ENCODE peak calls at places on chromosomes 1 and 21, in six cellular contexts. J is OCI-LY7, I is PC-3, V is GM23248, E is hepatocyte, H is GM23338. R is an unnamed sample. For H3K9me2, the result is how much of the 10 kb centered on the place peaks cover.

GRCh38 chr21:25688284-25689035 is 46.2 kb downstream of the ATP5PF start:
- DNase-seq in J (no peak), E (no peak), I (no peak), H (no peak), V (peak), R (no peak)

GRCh38 chr1:89519779-89520358 is 4.8 kb upstream of the LRRC8B start:
- DNase-seq in V (peak), I (peak), E (peak), H (peak), J (peak), R (peak)

GRCh38 chr1:175537571-175537970 is 205.8 kb downstream of the TNR start:
- DNase-seq in J (no peak), E (no peak), V (no peak), H (no peak), I (no peak), R (no peak)

GRCh38 chr1:180239145-180240096 is 9.4 kb downstream of the LHX4 start:
- DNase-seq in H (peak), V (no peak), I (no peak), E (no peak), J (no peak), R (no peak)

GRCh38 chr21:41932576-41933258 is 21.1 kb downstream of the C2CD2 start:
- DNase-seq in E (peak), J (no peak), V (peak), I (peak), H (no peak), R (peak)

GRCh38 chr1:3197781-3198316 is 128.8 kb downstream of the PRDM16 start:
- DNase-seq in H (no peak), J (no peak), I (no peak), E (no peak), V (no peak), R (no peak)

GRCh38 chr1:100352267-100353072 is at the start of gene CDC14A:
- DNase-seq in E (peak), I (peak), J (peak), V (peak), H (peak), R (peak)

GRCh38 chr1:65310078-65310587 is 790 bp downstream of the DNAJC6 start:
- DNase-seq in H (peak), E (no peak), V (no peak), J (no peak), I (no peak), R (peak)

GRCh38 chr1:94416901-94417701 is 1.1 kb upstream of the ABCD3 start:
- DNase-seq in J (peak), V (peak), E (peak), I (peak), H (peak), R (no peak)

GRCh38 chr1:109980324-109981127 is 4.0 kb upstream of the AHCYL1 start:
- DNase-seq in V (no peak), I (peak), H (peak), E (peak), J (no peak), R (peak)
- H3K27ac ChIP-seq in V (peak), I (peak), H (no peak), E (no peak), J (no peak), R (no peak)

DNA sequence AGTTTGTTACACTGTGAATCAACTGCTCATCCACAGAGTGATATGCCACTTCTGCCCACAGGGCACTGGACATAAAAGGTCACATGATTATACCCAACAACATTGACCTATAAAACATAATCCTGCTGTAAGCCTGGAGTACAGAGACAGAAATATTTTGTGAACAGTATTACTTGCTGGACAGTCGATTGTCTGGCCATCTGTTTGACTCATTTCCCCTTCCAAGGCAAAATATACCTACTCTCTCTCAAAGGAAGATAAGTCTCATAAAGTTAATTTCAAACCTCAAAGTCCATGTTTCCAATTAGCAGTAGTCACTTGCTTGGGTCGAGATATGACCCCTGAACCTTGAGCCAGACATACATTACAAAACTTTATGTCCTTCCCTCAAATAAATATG is 39.4 kb upstream of the RGS18 start:
- DNase-seq in E (no peak), J (no peak), H (no peak), I (no peak), V (no peak), R (no peak)
- H3K9me2 ChIP-seq in E (under half), J (under half), H (under half), I (under half), V (under half), R (under half)

GRCh38 chr1:43666608-43667007 is 16.7 kb downstream of the KDM4A start:
- DNase-seq in E (no peak), H (no peak), J (no peak), V (no peak), I (peak), R (no peak)
- H3K27ac ChIP-seq in E (no peak), H (peak), J (no peak), V (no peak), I (no peak), R (no peak)

DNA sequence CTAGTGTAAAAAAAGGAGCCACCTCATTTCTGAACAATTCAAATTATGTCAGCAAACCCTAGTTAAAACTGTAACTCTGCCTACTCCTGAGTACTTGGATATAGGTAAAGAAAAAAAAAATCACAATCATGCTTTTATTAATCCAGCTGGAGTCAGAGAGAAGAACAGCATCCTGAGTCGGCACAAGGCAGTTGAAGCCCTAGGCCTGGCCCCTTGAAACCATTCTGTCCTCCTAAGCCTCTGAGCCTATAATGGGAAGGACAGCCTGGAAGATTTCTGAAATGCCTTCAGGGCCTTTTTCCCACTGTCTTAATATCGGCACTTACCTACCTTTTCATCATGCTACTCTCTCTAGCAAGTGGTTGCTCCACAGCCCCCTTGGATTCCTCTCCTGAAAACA is 32.5 kb downstream of the CDC42BPA start:
- DNase-seq in E (no peak), V (no peak), I (no peak), H (peak), J (no peak), R (no peak)
- H3K9me2 ChIP-seq in E (under half), V (under half), I (under half), H (under half), J (under half), R (under half)

GRCh38 chr1:182669266-182669665 is 15.1 kb downstream of the RGS8 start:
- DNase-seq in I (no peak), V (no peak), E (no peak), H (no peak), J (no peak), R (no peak)
- H3K27ac ChIP-seq in I (no peak), V (no peak), E (no peak), H (no peak), J (no peak), R (no peak)

GRCh38 chr1:115237023-115237422 is 101.0 kb downstream of the NGF start:
- DNase-seq in E (no peak), H (no peak), I (no peak), V (no peak), J (no peak), R (no peak)

GRCh38 chr1:115230281-115230680 is 107.8 kb downstream of the NGF start:
- DNase-seq in J (no peak), I (peak), V (no peak), E (no peak), H (no peak), R (no peak)

GRCh38 chr1:115229016-115229415 is 109.0 kb downstream of the NGF start:
- DNase-seq in J (no peak), E (no peak), V (no peak), H (no peak), I (peak), R (no peak)

GRCh38 chr1:115237507-115237906 is 100.5 kb downstream of the NGF start:
- DNase-seq in I (peak), H (no peak), J (no peak), E (no peak), V (peak), R (no peak)

GRCh38 chr1:115233598-115233997 is 104.5 kb downstream of the NGF start:
- DNase-seq in I (no peak), E (no peak), V (peak), J (no peak), H (no peak), R (no peak)
- H3K9me2 ChIP-seq in I (under half), E (under half), V (under half), J (under half), H (under half), R (under half)

DNA sequence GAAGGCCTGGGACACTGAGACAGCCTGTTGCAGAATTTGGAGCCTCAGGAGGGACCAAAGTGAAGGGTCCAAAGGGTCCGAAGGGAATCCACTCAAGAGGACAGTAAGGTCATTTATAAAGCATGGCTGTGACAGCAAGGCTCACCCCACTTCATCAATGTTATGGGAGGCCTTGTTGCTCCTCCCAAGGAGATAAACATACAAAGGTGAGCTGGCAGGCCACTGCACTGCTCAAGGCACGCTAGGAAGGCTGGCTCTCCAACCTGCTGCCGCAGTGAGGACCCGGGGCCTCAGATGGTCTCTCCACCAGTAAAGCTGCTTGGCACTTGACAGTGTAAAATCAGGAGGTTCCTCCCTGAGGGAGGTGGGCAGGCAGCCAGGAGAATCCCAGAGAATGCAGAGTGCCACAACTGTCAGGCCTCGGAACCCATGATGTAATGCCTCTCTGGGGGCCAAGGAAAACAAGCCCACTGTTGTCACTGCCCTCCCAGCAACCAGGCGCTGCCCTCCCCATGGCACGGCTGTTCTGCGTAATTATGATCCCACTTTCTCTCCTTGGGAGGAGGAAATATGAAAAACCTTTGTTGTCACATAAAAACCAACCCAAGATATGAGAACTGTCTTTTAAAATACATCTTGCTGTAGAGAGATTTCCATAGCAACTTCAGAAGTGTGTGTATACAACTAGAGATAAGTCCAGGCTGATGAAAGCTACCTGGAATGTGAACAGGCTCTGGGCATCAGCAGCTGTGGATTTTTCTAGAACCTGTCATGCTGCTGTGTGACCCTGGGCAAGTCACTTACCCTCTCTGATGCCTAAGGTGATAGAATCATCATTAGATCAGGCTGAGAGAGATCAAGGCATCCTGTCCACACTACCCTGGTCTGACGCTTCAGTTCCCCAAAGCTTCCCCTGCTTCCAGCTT is 102.5 kb downstream of the KCNN3 start:
- DNase-seq in I (no peak), H (no peak), V (peak), E (peak), J (no peak), R (peak)
- H3K27ac ChIP-seq in I (no peak), H (no peak), V (no peak), E (peak), J (no peak), R (no peak)

GRCh38 chr21:16113052-16113715 is 383.4 kb downstream of the USP25 start:
- DNase-seq in I (no peak), V (peak), H (no peak), J (no peak), E (no peak), R (no peak)
- H3K9me2 ChIP-seq in I (under half), V (under half), H (under half), J (under half), E (under half), R (under half)